ENCODE peak calls at places on chromosomes 16 and 17, in nine cellular contexts. One of them, this sample, is unnamed.

GRCh38 chr17:49343273-49343672 is 18.8 kb downstream of the ZNF652 start:
- DNase-seq in suprapubic skin: no peak
- DNase-seq in H1: no peak
- DNase-seq in K562: no peak
- DNase-seq in transverse colon: no peak
- DNase-seq in SK-N-SH: no peak
- DNase-seq in A549: no peak
- DNase-seq in stomach: no peak
- DNase-seq in sigmoid colon: no peak
- DNase-seq in this sample: no peak

GRCh38 chr16:19008770-19009169 is 25.0 kb downstream of the TMC7 start:
- DNase-seq in SK-N-SH: no peak
- DNase-seq in stomach: no peak
- DNase-seq in suprapubic skin: no peak
- DNase-seq in K562: no peak
- DNase-seq in sigmoid colon: no peak
- DNase-seq in A549: no peak
- DNase-seq in H1: no peak
- DNase-seq in transverse colon: no peak
- DNase-seq in this sample: no peak

GRCh38 chr16:89586853-89587252 is 11.3 kb downstream of the CPNE7 start:
- DNase-seq in SK-N-SH: peak
- DNase-seq in suprapubic skin: no peak
- DNase-seq in sigmoid colon: no peak
- DNase-seq in transverse colon: peak
- DNase-seq in K562: peak
- DNase-seq in A549: no peak
- DNase-seq in stomach: peak
- DNase-seq in H1: no peak
- DNase-seq in this sample: no peak

GRCh38 chr17:35752471-35752870 is 568 bp downstream of the GAS2L2 start:
- DNase-seq in A549: no peak
- DNase-seq in suprapubic skin: no peak
- DNase-seq in sigmoid colon: no peak
- DNase-seq in transverse colon: no peak
- DNase-seq in stomach: peak
- DNase-seq in SK-N-SH: no peak
- DNase-seq in H1: no peak
- DNase-seq in K562: no peak
- DNase-seq in this sample: no peak

GRCh38 chr17:72104164-72104862 is 16.5 kb upstream of the SOX9 start:
- DNase-seq in suprapubic skin: no peak
- DNase-seq in A549: no peak
- DNase-seq in K562: no peak
- DNase-seq in sigmoid colon: no peak
- DNase-seq in SK-N-SH: no peak
- DNase-seq in stomach: no peak
- DNase-seq in transverse colon: no peak
- DNase-seq in H1: no peak
- DNase-seq in this sample: no peak

GRCh38 chr17:49249890-49250522 is 19.4 kb upstream of the PHOSPHO1 start:
- DNase-seq in SK-N-SH: no peak
- DNase-seq in K562: no peak
- DNase-seq in H1: no peak
- DNase-seq in sigmoid colon: no peak
- DNase-seq in A549: no peak
- DNase-seq in transverse colon: no peak
- DNase-seq in stomach: no peak
- DNase-seq in suprapubic skin: no peak
- DNase-seq in this sample: no peak

GRCh38 chr16:19704321-19705130 is 13.5 kb downstream of the KNOP1 start:
- DNase-seq in transverse colon: no peak
- DNase-seq in SK-N-SH: no peak
- DNase-seq in sigmoid colon: peak
- DNase-seq in H1: no peak
- DNase-seq in suprapubic skin: no peak
- DNase-seq in A549: no peak
- DNase-seq in stomach: no peak
- DNase-seq in K562: no peak
- DNase-seq in this sample: peak

GRCh38 chr17:41868568-41868967 is 3.3 kb upstream of the KLHL11 start:
- DNase-seq in sigmoid colon: no peak
- DNase-seq in stomach: no peak
- DNase-seq in A549: no peak
- DNase-seq in H1: no peak
- DNase-seq in suprapubic skin: no peak
- DNase-seq in K562: no peak
- DNase-seq in transverse colon: no peak
- DNase-seq in SK-N-SH: no peak
- DNase-seq in this sample: no peak

GRCh38 chr17:72504783-72505182 is 384.0 kb downstream of the SOX9 start:
- DNase-seq in SK-N-SH: no peak
- DNase-seq in K562: no peak
- DNase-seq in stomach: no peak
- DNase-seq in H1: no peak
- DNase-seq in A549: no peak
- DNase-seq in transverse colon: no peak
- DNase-seq in suprapubic skin: no peak
- DNase-seq in sigmoid colon: no peak
- DNase-seq in this sample: no peak

GRCh38 chr16:53166099-53166498 is 111.3 kb downstream of the CHD9 start:
- DNase-seq in A549: no peak
- DNase-seq in sigmoid colon: no peak
- DNase-seq in SK-N-SH: no peak
- DNase-seq in transverse colon: no peak
- DNase-seq in H1: no peak
- DNase-seq in stomach: no peak
- DNase-seq in K562: no peak
- DNase-seq in suprapubic skin: no peak
- DNase-seq in this sample: no peak

GRCh38 chr16:85564277-85565051 is 48.7 kb upstream of the GSE1 start:
- DNase-seq in suprapubic skin: no peak
- DNase-seq in H1: no peak
- DNase-seq in SK-N-SH: no peak
- DNase-seq in sigmoid colon: no peak
- DNase-seq in stomach: no peak
- DNase-seq in transverse colon: peak
- DNase-seq in A549: no peak
- DNase-seq in K562: peak
- DNase-seq in this sample: no peak

GRCh38 chr17:50914510-50914849 is 48.3 kb upstream of the TOB1 start:
- DNase-seq in H1: no peak
- DNase-seq in A549: no peak
- DNase-seq in K562: no peak
- DNase-seq in sigmoid colon: no peak
- DNase-seq in transverse colon: no peak
- DNase-seq in SK-N-SH: no peak
- DNase-seq in stomach: no peak
- DNase-seq in suprapubic skin: no peak
- DNase-seq in this sample: no peak

GRCh38 chr17:64323774-64324173 is 60.7 kb upstream of the TEX2 start:
- DNase-seq in SK-N-SH: no peak
- DNase-seq in sigmoid colon: no peak
- DNase-seq in A549: no peak
- DNase-seq in stomach: no peak
- DNase-seq in K562: no peak
- DNase-seq in suprapubic skin: no peak
- DNase-seq in transverse colon: no peak
- DNase-seq in H1: no peak
- DNase-seq in this sample: no peak
- TF ChIP-seq EP300 in SK-N-SH: no peak
- TF ChIP-seq EP300 in sigmoid colon: no peak
- TF ChIP-seq EP300 in A549: no peak
- TF ChIP-seq EP300 in stomach: no peak
- TF ChIP-seq EP300 in K562: no peak
- TF ChIP-seq EP300 in suprapubic skin: no peak
- TF ChIP-seq EP300 in transverse colon: no peak
- TF ChIP-seq EP300 in H1: no peak
- TF ChIP-seq EP300 in this sample: no peak

GRCh38 chr17:79747508-79748295 is 17.0 kb downstream of the ENPP7 start:
- DNase-seq in transverse colon: no peak
- DNase-seq in sigmoid colon: no peak
- DNase-seq in A549: no peak
- DNase-seq in stomach: no peak
- DNase-seq in K562: no peak
- DNase-seq in suprapubic skin: no peak
- DNase-seq in SK-N-SH: peak
- DNase-seq in H1: no peak
- DNase-seq in this sample: no peak
- H3K4me3 ChIP-seq in transverse colon: no peak
- H3K4me3 ChIP-seq in sigmoid colon: no peak
- H3K4me3 ChIP-seq in A549: peak
- H3K4me3 ChIP-seq in stomach: no peak
- H3K4me3 ChIP-seq in K562: no peak
- H3K4me3 ChIP-seq in suprapubic skin: no peak
- H3K4me3 ChIP-seq in SK-N-SH: no peak
- H3K4me3 ChIP-seq in H1: peak
- H3K4me3 ChIP-seq in this sample: no peak

GRCh38 chr16:84040823-84041391 is 1.7 kb downstream of the SLC38A8 start:
- DNase-seq in sigmoid colon: no peak
- DNase-seq in suprapubic skin: no peak
- DNase-seq in A549: no peak
- DNase-seq in H1: no peak
- DNase-seq in SK-N-SH: no peak
- DNase-seq in transverse colon: no peak
- DNase-seq in K562: no peak
- DNase-seq in stomach: no peak
- DNase-seq in this sample: no peak

GRCh38 chr16:84042308-84042878 is at the start of gene SLC38A8:
- DNase-seq in A549: no peak
- DNase-seq in stomach: no peak
- DNase-seq in transverse colon: no peak
- DNase-seq in SK-N-SH: no peak
- DNase-seq in H1: no peak
- DNase-seq in sigmoid colon: no peak
- DNase-seq in K562: no peak
- DNase-seq in suprapubic skin: no peak
- DNase-seq in this sample: no peak

GRCh38 chr16:84042879-84043485 is 387 bp upstream of the SLC38A8 start:
- DNase-seq in stomach: no peak
- DNase-seq in transverse colon: no peak
- DNase-seq in sigmoid colon: no peak
- DNase-seq in K562: peak
- DNase-seq in H1: no peak
- DNase-seq in suprapubic skin: no peak
- DNase-seq in SK-N-SH: no peak
- DNase-seq in A549: no peak
- DNase-seq in this sample: no peak

GRCh38 chr16:84041421-84041820 is 1.2 kb downstream of the SLC38A8 start:
- DNase-seq in H1: no peak
- DNase-seq in stomach: no peak
- DNase-seq in transverse colon: no peak
- DNase-seq in K562: no peak
- DNase-seq in A549: no peak
- DNase-seq in suprapubic skin: no peak
- DNase-seq in SK-N-SH: no peak
- DNase-seq in sigmoid colon: no peak
- DNase-seq in this sample: no peak

DNA sequence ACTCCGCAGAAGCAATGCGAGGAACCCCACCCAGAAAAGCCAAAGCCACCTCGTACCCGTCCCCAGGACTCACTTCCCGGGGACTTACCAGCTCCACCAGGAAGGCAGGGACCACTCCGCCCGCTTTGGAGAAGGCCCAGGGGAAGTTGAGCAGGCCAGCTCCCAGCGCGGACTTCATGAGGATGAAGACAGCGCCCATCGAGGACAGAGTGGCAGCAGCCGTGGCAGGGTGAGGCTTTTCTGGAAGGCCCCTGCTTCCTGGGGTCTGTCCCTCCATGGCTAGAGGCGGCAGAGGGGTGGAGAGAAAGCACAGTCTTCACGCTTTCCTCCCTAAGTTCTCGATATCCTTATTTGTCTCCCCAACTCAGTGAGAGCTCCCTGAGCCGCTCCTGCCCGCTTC is 714 bp downstream of the SLC38A8 start:
- DNase-seq in sigmoid colon: no peak
- DNase-seq in A549: no peak
- DNase-seq in suprapubic skin: no peak
- DNase-seq in stomach: no peak
- DNase-seq in H1: no peak
- DNase-seq in transverse colon: no peak
- DNase-seq in K562: no peak
- DNase-seq in SK-N-SH: no peak
- DNase-seq in this sample: no peak
- TF ChIP-seq EP300 in sigmoid colon: no peak
- TF ChIP-seq EP300 in A549: no peak
- TF ChIP-seq EP300 in suprapubic skin: no peak
- TF ChIP-seq EP300 in stomach: no peak
- TF ChIP-seq EP300 in H1: no peak
- TF ChIP-seq EP300 in transverse colon: no peak
- TF ChIP-seq EP300 in K562: no peak
- TF ChIP-seq EP300 in SK-N-SH: no peak
- TF ChIP-seq EP300 in this sample: no peak

GRCh38 chr17:32819035-32819434 is 57.9 kb downstream of the MYO1D start:
- DNase-seq in H1: no peak
- DNase-seq in SK-N-SH: peak
- DNase-seq in transverse colon: no peak
- DNase-seq in stomach: no peak
- DNase-seq in suprapubic skin: no peak
- DNase-seq in K562: peak
- DNase-seq in sigmoid colon: no peak
- DNase-seq in A549: no peak
- DNase-seq in this sample: no peak
- H3K4me3 ChIP-seq in H1: no peak
- H3K4me3 ChIP-seq in SK-N-SH: no peak
- H3K4me3 ChIP-seq in transverse colon: no peak
- H3K4me3 ChIP-seq in stomach: no peak
- H3K4me3 ChIP-seq in suprapubic skin: no peak
- H3K4me3 ChIP-seq in K562: no peak
- H3K4me3 ChIP-seq in sigmoid colon: no peak
- H3K4me3 ChIP-seq in A549: no peak
- H3K4me3 ChIP-seq in this sample: no peak

GRCh38 chr17:2215616-2216364 is 87.8 kb downstream of the SMG6 start:
- DNase-seq in sigmoid colon: peak
- DNase-seq in K562: no peak
- DNase-seq in SK-N-SH: peak
- DNase-seq in suprapubic skin: peak
- DNase-seq in A549: no peak
- DNase-seq in stomach: peak
- DNase-seq in transverse colon: peak
- DNase-seq in H1: no peak
- DNase-seq in this sample: peak
- TF ChIP-seq EP300 in sigmoid colon: no peak
- TF ChIP-seq EP300 in K562: no peak
- TF ChIP-seq EP300 in SK-N-SH: peak
- TF ChIP-seq EP300 in suprapubic skin: no peak
- TF ChIP-seq EP300 in A549: no peak
- TF ChIP-seq EP300 in stomach: no peak
- TF ChIP-seq EP300 in transverse colon: no peak
- TF ChIP-seq EP300 in H1: no peak
- TF ChIP-seq EP300 in this sample: no peak

DNA sequence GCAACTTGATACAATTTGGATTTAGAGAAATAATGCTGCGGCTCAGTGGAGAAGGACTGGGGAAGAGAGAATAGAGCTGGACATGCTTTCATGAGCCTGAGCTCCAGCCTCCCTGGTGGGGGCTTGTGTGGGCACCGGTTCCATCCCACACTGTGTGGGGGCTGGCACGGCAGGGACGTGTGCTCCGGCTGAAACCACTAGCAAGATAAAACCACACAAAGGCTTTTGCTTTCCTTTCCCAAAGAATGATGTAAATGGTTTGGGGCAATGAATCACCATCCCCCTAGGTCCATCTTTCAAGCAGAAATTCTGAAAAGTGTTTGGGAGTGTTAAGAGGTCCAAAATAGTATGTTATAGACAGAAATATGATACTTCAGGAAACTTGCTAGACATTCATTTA is 77.0 kb downstream of the CDH11 start:
- DNase-seq in SK-N-SH: no peak
- DNase-seq in suprapubic skin: no peak
- DNase-seq in K562: no peak
- DNase-seq in H1: no peak
- DNase-seq in stomach: no peak
- DNase-seq in transverse colon: no peak
- DNase-seq in A549: no peak
- DNase-seq in sigmoid colon: no peak
- DNase-seq in this sample: no peak
- H3K4me3 ChIP-seq in SK-N-SH: no peak
- H3K4me3 ChIP-seq in suprapubic skin: no peak
- H3K4me3 ChIP-seq in K562: no peak
- H3K4me3 ChIP-seq in H1: no peak
- H3K4me3 ChIP-seq in stomach: no peak
- H3K4me3 ChIP-seq in transverse colon: no peak
- H3K4me3 ChIP-seq in A549: no peak
- H3K4me3 ChIP-seq in sigmoid colon: no peak
- H3K4me3 ChIP-seq in this sample: no peak

This sample was measured in ovary.